ENCODE peak calls at places on chromosomes 1 and 21, in eight cellular contexts. One of them, this sample, is unnamed.

GRCh38 chr1:198481661-198482060 is 58.8 kb downstream of the ATP6V1G3 start:
- DNase-seq in left ventricle myocardium inferior: no peak
- DNase-seq in upper lobe of right lung: no peak
- DNase-seq in HTR-8/SVneo: no peak
- DNase-seq in stimulated activated CD4-positive, alpha-beta T cell treated with anti-CD3 and anti-CD28 coated beads, Interleukin-4, amount 100 ng/mL, for 24 hours: no peak
- DNase-seq in memory B cell: no peak
- DNase-seq in fibroblast of pulmonary artery: no peak
- DNase-seq in astrocyte of the spinal cord: no peak
- DNase-seq in this sample: no peak

GRCh38 chr1:244381887-244382565 is 69.7 kb downstream of the ADSS2 start:
- DNase-seq in upper lobe of right lung: no peak
- DNase-seq in stimulated activated CD4-positive, alpha-beta T cell treated with anti-CD3 and anti-CD28 coated beads, Interleukin-4, amount 100 ng/mL, for 24 hours: no peak
- DNase-seq in left ventricle myocardium inferior: no peak
- DNase-seq in memory B cell: no peak
- DNase-seq in fibroblast of pulmonary artery: peak; percentile 72
- DNase-seq in astrocyte of the spinal cord: peak; percentile 63
- DNase-seq in HTR-8/SVneo: peak; percentile 41
- DNase-seq in this sample: no peak

GRCh38 chr21:44285102-44285501 is 574 bp upstream of the AIRE start:
- DNase-seq in astrocyte of the spinal cord: no peak
- DNase-seq in left ventricle myocardium inferior: no peak
- DNase-seq in upper lobe of right lung: no peak
- DNase-seq in stimulated activated CD4-positive, alpha-beta T cell treated with anti-CD3 and anti-CD28 coated beads, Interleukin-4, amount 100 ng/mL, for 24 hours: no peak
- DNase-seq in HTR-8/SVneo: no peak
- DNase-seq in memory B cell: no peak
- DNase-seq in fibroblast of pulmonary artery: no peak
- DNase-seq in this sample: no peak

GRCh38 chr1:87684194-87684593 is 355.5 kb downstream of the LMO4 start:
- DNase-seq in upper lobe of right lung: no peak
- DNase-seq in left ventricle myocardium inferior: no peak
- DNase-seq in memory B cell: no peak
- DNase-seq in fibroblast of pulmonary artery: peak; percentile 50
- DNase-seq in astrocyte of the spinal cord: peak; percentile 63
- DNase-seq in stimulated activated CD4-positive, alpha-beta T cell treated with anti-CD3 and anti-CD28 coated beads, Interleukin-4, amount 100 ng/mL, for 24 hours: no peak
- DNase-seq in HTR-8/SVneo: peak; percentile 22
- DNase-seq in this sample: no peak

GRCh38 chr1:935751-936231 is 12.1 kb downstream of the SAMD11 start:
- DNase-seq in fibroblast of pulmonary artery: no peak
- DNase-seq in upper lobe of right lung: no peak
- DNase-seq in astrocyte of the spinal cord: no peak
- DNase-seq in HTR-8/SVneo: no peak
- DNase-seq in left ventricle myocardium inferior: no peak
- DNase-seq in stimulated activated CD4-positive, alpha-beta T cell treated with anti-CD3 and anti-CD28 coated beads, Interleukin-4, amount 100 ng/mL, for 24 hours: no peak
- DNase-seq in memory B cell: no peak
- DNase-seq in this sample: no peak

GRCh38 chr21:15986277-15986676 is 256.5 kb downstream of the USP25 start:
- DNase-seq in left ventricle myocardium inferior: no peak
- DNase-seq in fibroblast of pulmonary artery: no peak
- DNase-seq in memory B cell: no peak
- DNase-seq in stimulated activated CD4-positive, alpha-beta T cell treated with anti-CD3 and anti-CD28 coated beads, Interleukin-4, amount 100 ng/mL, for 24 hours: no peak
- DNase-seq in upper lobe of right lung: no peak
- DNase-seq in astrocyte of the spinal cord: no peak
- DNase-seq in HTR-8/SVneo: no peak
- DNase-seq in this sample: no peak

GRCh38 chr1:30027247-30027646 is 696.1 kb downstream of the MATN1 start:
- DNase-seq in upper lobe of right lung: no peak
- DNase-seq in fibroblast of pulmonary artery: no peak
- DNase-seq in stimulated activated CD4-positive, alpha-beta T cell treated with anti-CD3 and anti-CD28 coated beads, Interleukin-4, amount 100 ng/mL, for 24 hours: no peak
- DNase-seq in left ventricle myocardium inferior: no peak
- DNase-seq in astrocyte of the spinal cord: no peak
- DNase-seq in memory B cell: no peak
- DNase-seq in HTR-8/SVneo: no peak
- DNase-seq in this sample: no peak

GRCh38 chr1:219257751-219258150 is 84.1 kb downstream of the LYPLAL1 start:
- DNase-seq in fibroblast of pulmonary artery: no peak
- DNase-seq in upper lobe of right lung: no peak
- DNase-seq in memory B cell: no peak
- DNase-seq in left ventricle myocardium inferior: no peak
- DNase-seq in stimulated activated CD4-positive, alpha-beta T cell treated with anti-CD3 and anti-CD28 coated beads, Interleukin-4, amount 100 ng/mL, for 24 hours: no peak
- DNase-seq in HTR-8/SVneo: no peak
- DNase-seq in astrocyte of the spinal cord: no peak
- DNase-seq in this sample: no peak

GRCh38 chr1:2166254-2166653 is 28.3 kb downstream of the FAAP20 start:
- DNase-seq in left ventricle myocardium inferior: no peak
- DNase-seq in upper lobe of right lung: no peak
- DNase-seq in fibroblast of pulmonary artery: no peak
- DNase-seq in stimulated activated CD4-positive, alpha-beta T cell treated with anti-CD3 and anti-CD28 coated beads, Interleukin-4, amount 100 ng/mL, for 24 hours: no peak
- DNase-seq in HTR-8/SVneo: no peak
- DNase-seq in astrocyte of the spinal cord: no peak
- DNase-seq in memory B cell: no peak
- DNase-seq in this sample: no peak

GRCh38 chr21:34282223-34282622 is 81.6 kb upstream of the KCNE2 start:
- DNase-seq in stimulated activated CD4-positive, alpha-beta T cell treated with anti-CD3 and anti-CD28 coated beads, Interleukin-4, amount 100 ng/mL, for 24 hours: no peak
- DNase-seq in fibroblast of pulmonary artery: peak; percentile 7
- DNase-seq in memory B cell: no peak
- DNase-seq in HTR-8/SVneo: peak; percentile 10
- DNase-seq in upper lobe of right lung: no peak
- DNase-seq in left ventricle myocardium inferior: no peak
- DNase-seq in astrocyte of the spinal cord: no peak
- DNase-seq in this sample: no peak

GRCh38 chr1:7229696-7230095 is 444.4 kb downstream of the CAMTA1 start:
- DNase-seq in upper lobe of right lung: no peak
- DNase-seq in stimulated activated CD4-positive, alpha-beta T cell treated with anti-CD3 and anti-CD28 coated beads, Interleukin-4, amount 100 ng/mL, for 24 hours: no peak
- DNase-seq in astrocyte of the spinal cord: peak; percentile 39
- DNase-seq in memory B cell: no peak
- DNase-seq in fibroblast of pulmonary artery: no peak
- DNase-seq in HTR-8/SVneo: no peak
- DNase-seq in left ventricle myocardium inferior: no peak
- DNase-seq in this sample: no peak

GRCh38 chr1:30368841-30369240 is 354.5 kb downstream of the MATN1 start:
- DNase-seq in HTR-8/SVneo: no peak
- DNase-seq in astrocyte of the spinal cord: no peak
- DNase-seq in memory B cell: peak; percentile 1
- DNase-seq in upper lobe of right lung: no peak
- DNase-seq in stimulated activated CD4-positive, alpha-beta T cell treated with anti-CD3 and anti-CD28 coated beads, Interleukin-4, amount 100 ng/mL, for 24 hours: no peak
- DNase-seq in left ventricle myocardium inferior: no peak
- DNase-seq in fibroblast of pulmonary artery: no peak
- DNase-seq in this sample: no peak